ENCODE peak calls at places on chromosomes 5 and 9, in six cellular contexts. One of them, this sample, is unnamed.

GRCh38 chr9:115289757-115290208 is 171.8 kb upstream of the TNC start:
- DNase-seq in GM23338: no peak
- DNase-seq in AG04450: peak
- DNase-seq in PC-3: no peak
- DNase-seq in lower lobe of right lung: no peak
- DNase-seq in bronchial epithelial cell: no peak
- DNase-seq in this sample: peak

GRCh38 chr9:136568288-136569081 is 22.6 kb upstream of the NOTCH1 start:
- DNase-seq in AG04450: no peak
- DNase-seq in bronchial epithelial cell: no peak
- DNase-seq in PC-3: no peak
- DNase-seq in lower lobe of right lung: no peak
- DNase-seq in GM23338: no peak
- DNase-seq in this sample: no peak

GRCh38 chr9:127181595-127182190 is 59.3 kb upstream of the ANGPTL2 start:
- DNase-seq in AG04450: no peak
- DNase-seq in GM23338: no peak
- DNase-seq in PC-3: no peak
- DNase-seq in bronchial epithelial cell: no peak
- DNase-seq in lower lobe of right lung: no peak
- DNase-seq in this sample: no peak

GRCh38 chr5:179403426-179404147 is 58.3 kb upstream of the ADAMTS2 start:
- DNase-seq in bronchial epithelial cell: no peak
- DNase-seq in AG04450: no peak
- DNase-seq in GM23338: no peak
- DNase-seq in PC-3: no peak
- DNase-seq in lower lobe of right lung: no peak
- DNase-seq in this sample: no peak

GRCh38 chr9:35811364-35812024 is 568 bp downstream of the SPAG8 start:
- DNase-seq in AG04450: no peak
- DNase-seq in GM23338: no peak
- DNase-seq in PC-3: no peak
- DNase-seq in bronchial epithelial cell: no peak
- DNase-seq in lower lobe of right lung: no peak
- DNase-seq in this sample: peak

GRCh38 chr5:4372481-4372880 is 767.6 kb upstream of the ADAMTS16 start:
- DNase-seq in lower lobe of right lung: no peak
- DNase-seq in bronchial epithelial cell: no peak
- DNase-seq in GM23338: no peak
- DNase-seq in AG04450: no peak
- DNase-seq in PC-3: no peak
- DNase-seq in this sample: no peak

GRCh38 chr9:123339666-123340414 is 16.2 kb upstream of the CRB2 start:
- DNase-seq in PC-3: peak
- DNase-seq in bronchial epithelial cell: peak
- DNase-seq in lower lobe of right lung: no peak
- DNase-seq in AG04450: no peak
- DNase-seq in GM23338: no peak
- DNase-seq in this sample: no peak

GRCh38 chr5:32261198-32261597 is 51.5 kb downstream of the MTMR12 start:
- DNase-seq in bronchial epithelial cell: no peak
- DNase-seq in GM23338: no peak
- DNase-seq in PC-3: no peak
- DNase-seq in AG04450: no peak
- DNase-seq in lower lobe of right lung: no peak
- DNase-seq in this sample: peak

GRCh38 chr9:133202145-133202513 is 6.9 kb downstream of the OBP2B start:
- DNase-seq in PC-3: no peak
- DNase-seq in AG04450: no peak
- DNase-seq in lower lobe of right lung: no peak
- DNase-seq in bronchial epithelial cell: no peak
- DNase-seq in GM23338: no peak
- DNase-seq in this sample: no peak

GRCh38 chr9:77896269-77897245 is 135.1 kb downstream of the GNAQ start:
- DNase-seq in GM23338: no peak
- DNase-seq in AG04450: no peak
- DNase-seq in PC-3: no peak
- DNase-seq in lower lobe of right lung: no peak
- DNase-seq in bronchial epithelial cell: no peak
- DNase-seq in this sample: no peak

GRCh38 chr9:108967916-108968315 is 33.7 kb downstream of the ABITRAM start:
- DNase-seq in AG04450: no peak
- DNase-seq in bronchial epithelial cell: no peak
- DNase-seq in GM23338: no peak
- DNase-seq in lower lobe of right lung: no peak
- DNase-seq in PC-3: no peak
- DNase-seq in this sample: no peak

GRCh38 chr5:609088-609370 is 3.1 kb upstream of the CEP72 start:
- DNase-seq in PC-3: no peak
- DNase-seq in AG04450: no peak
- DNase-seq in GM23338: no peak
- DNase-seq in lower lobe of right lung: no peak
- DNase-seq in bronchial epithelial cell: no peak
- DNase-seq in this sample: no peak

GRCh38 chr9:124033967-124034366 is 22.4 kb downstream of the LHX2 start:
- DNase-seq in lower lobe of right lung: no peak
- DNase-seq in AG04450: no peak
- DNase-seq in GM23338: no peak
- DNase-seq in bronchial epithelial cell: no peak
- DNase-seq in PC-3: no peak
- DNase-seq in this sample: no peak

GRCh38 chr5:10663531-10664183 is 97.4 kb downstream of the DAP start:
- DNase-seq in AG04450: no peak
- DNase-seq in PC-3: peak
- DNase-seq in lower lobe of right lung: no peak
- DNase-seq in bronchial epithelial cell: no peak
- DNase-seq in GM23338: peak
- DNase-seq in this sample: peak

GRCh38 chr5:73233461-73234151 is 60.6 kb downstream of the TMEM174 start:
- DNase-seq in PC-3: no peak
- DNase-seq in bronchial epithelial cell: no peak
- DNase-seq in GM23338: peak
- DNase-seq in AG04450: no peak
- DNase-seq in lower lobe of right lung: no peak
- DNase-seq in this sample: no peak

GRCh38 chr9:29160763-29161353 is 1587.6 kb upstream of the C9orf72 start:
- DNase-seq in lower lobe of right lung: no peak
- DNase-seq in bronchial epithelial cell: no peak
- DNase-seq in GM23338: peak
- DNase-seq in AG04450: no peak
- DNase-seq in PC-3: no peak
- DNase-seq in this sample: no peak

GRCh38 chr5:91369480-91369879 is 13.6 kb downstream of the ARRDC3 start:
- DNase-seq in AG04450: no peak
- DNase-seq in GM23338: no peak
- DNase-seq in lower lobe of right lung: no peak
- DNase-seq in bronchial epithelial cell: no peak
- DNase-seq in PC-3: no peak
- DNase-seq in this sample: no peak

GRCh38 chr5:95130951-95131350 is 153.9 kb downstream of the MCTP1 start:
- DNase-seq in bronchial epithelial cell: peak
- DNase-seq in PC-3: no peak
- DNase-seq in lower lobe of right lung: no peak
- DNase-seq in GM23338: peak
- DNase-seq in AG04450: no peak
- DNase-seq in this sample: peak

GRCh38 chr5:136174021-136174659 is 18.8 kb downstream of the SMIM32 start:
- DNase-seq in AG04450: peak
- DNase-seq in PC-3: peak
- DNase-seq in bronchial epithelial cell: peak
- DNase-seq in GM23338: peak
- DNase-seq in lower lobe of right lung: no peak
- DNase-seq in this sample: peak

GRCh38 chr9:121876658-121877271 is 216.3 kb downstream of the TTLL11 start:
- DNase-seq in bronchial epithelial cell: peak
- DNase-seq in AG04450: peak
- DNase-seq in GM23338: no peak
- DNase-seq in PC-3: peak
- DNase-seq in lower lobe of right lung: no peak
- DNase-seq in this sample: peak

GRCh38 chr9:121634329-121634784 is 17.1 kb upstream of the DAB2IP start:
- DNase-seq in GM23338: no peak
- DNase-seq in PC-3: no peak
- DNase-seq in lower lobe of right lung: no peak
- DNase-seq in AG04450: no peak
- DNase-seq in bronchial epithelial cell: peak
- DNase-seq in this sample: no peak

GRCh38 chr5:36418172-36418979 is 116.7 kb upstream of the RANBP3L start:
- DNase-seq in AG04450: no peak
- DNase-seq in GM23338: no peak
- DNase-seq in lower lobe of right lung: no peak
- DNase-seq in bronchial epithelial cell: peak
- DNase-seq in PC-3: peak
- DNase-seq in this sample: no peak

GRCh38 chr5:85920984-85921383 is 696.8 kb upstream of the COX7C start:
- DNase-seq in GM23338: no peak
- DNase-seq in lower lobe of right lung: no peak
- DNase-seq in bronchial epithelial cell: no peak
- DNase-seq in AG04450: no peak
- DNase-seq in PC-3: no peak
- DNase-seq in this sample: no peak

GRCh38 chr5:85921590-85921989 is 696.2 kb upstream of the COX7C start:
- DNase-seq in PC-3: peak
- DNase-seq in GM23338: peak
- DNase-seq in lower lobe of right lung: no peak
- DNase-seq in AG04450: no peak
- DNase-seq in bronchial epithelial cell: no peak
- DNase-seq in this sample: no peak
- TF ChIP-seq CTCF in PC-3: peak
- TF ChIP-seq CTCF in GM23338: peak
- TF ChIP-seq CTCF in lower lobe of right lung: no peak
- TF ChIP-seq CTCF in AG04450: no peak
- TF ChIP-seq CTCF in bronchial epithelial cell: no peak
- TF ChIP-seq CTCF in this sample: no peak

GRCh38 chr5:67166460-67166871 is 30.1 kb downstream of the CD180 start:
- DNase-seq in AG04450: no peak
- DNase-seq in PC-3: peak
- DNase-seq in lower lobe of right lung: peak
- DNase-seq in GM23338: no peak
- DNase-seq in bronchial epithelial cell: no peak
- DNase-seq in this sample: no peak
- H3K4me3 ChIP-seq in AG04450: no peak
- H3K4me3 ChIP-seq in PC-3: no peak
- H3K4me3 ChIP-seq in lower lobe of right lung: peak
- H3K4me3 ChIP-seq in GM23338: peak
- H3K4me3 ChIP-seq in bronchial epithelial cell: no peak
- H3K4me3 ChIP-seq in this sample: no peak

DNA sequence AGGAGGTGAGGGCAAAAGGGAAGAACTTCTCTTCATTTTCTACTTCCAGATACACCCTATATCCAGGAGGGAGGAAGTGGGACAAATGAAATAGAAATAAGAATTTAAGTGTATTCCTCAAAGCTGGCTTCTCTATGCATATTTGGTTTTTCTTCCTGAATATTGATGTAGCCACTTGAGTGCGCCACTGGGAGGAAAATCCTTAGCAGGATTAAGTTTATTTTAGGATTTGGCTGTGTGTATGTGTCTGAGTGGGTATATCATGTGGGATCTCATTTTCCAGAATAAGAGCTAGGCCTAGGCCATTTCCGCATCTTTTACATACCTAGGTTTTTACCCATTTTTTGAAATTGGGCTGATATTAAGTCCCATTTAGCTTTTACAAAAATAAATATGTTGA is 42.5 kb downstream of the MAP1B start:
- DNase-seq in bronchial epithelial cell: no peak
- DNase-seq in PC-3: no peak
- DNase-seq in GM23338: no peak
- DNase-seq in AG04450: no peak
- DNase-seq in lower lobe of right lung: no peak
- DNase-seq in this sample: no peak
- TF ChIP-seq CTCF in bronchial epithelial cell: no peak
- TF ChIP-seq CTCF in PC-3: peak
- TF ChIP-seq CTCF in GM23338: no peak
- TF ChIP-seq CTCF in AG04450: peak
- TF ChIP-seq CTCF in lower lobe of right lung: no peak
- TF ChIP-seq CTCF in this sample: peak

GRCh38 chr9:83977196-83977595 is 2.8 kb downstream of the HNRNPK start:
- DNase-seq in bronchial epithelial cell: no peak
- DNase-seq in GM23338: no peak
- DNase-seq in PC-3: no peak
- DNase-seq in AG04450: no peak
- DNase-seq in lower lobe of right lung: no peak
- DNase-seq in this sample: no peak

GRCh38 chr9:83976372-83976771 is 3.6 kb downstream of the HNRNPK start:
- DNase-seq in PC-3: no peak
- DNase-seq in bronchial epithelial cell: no peak
- DNase-seq in AG04450: no peak
- DNase-seq in lower lobe of right lung: no peak
- DNase-seq in GM23338: no peak
- DNase-seq in this sample: no peak

GRCh38 chr9:83969602-83970001 is 10.4 kb downstream of the HNRNPK start:
- DNase-seq in GM23338: no peak
- DNase-seq in PC-3: no peak
- DNase-seq in bronchial epithelial cell: no peak
- DNase-seq in AG04450: no peak
- DNase-seq in lower lobe of right lung: no peak
- DNase-seq in this sample: no peak

GRCh38 chr9:83971485-83971884 is 8.5 kb downstream of the HNRNPK start:
- DNase-seq in GM23338: no peak
- DNase-seq in AG04450: no peak
- DNase-seq in lower lobe of right lung: no peak
- DNase-seq in PC-3: no peak
- DNase-seq in bronchial epithelial cell: no peak
- DNase-seq in this sample: no peak

DNA sequence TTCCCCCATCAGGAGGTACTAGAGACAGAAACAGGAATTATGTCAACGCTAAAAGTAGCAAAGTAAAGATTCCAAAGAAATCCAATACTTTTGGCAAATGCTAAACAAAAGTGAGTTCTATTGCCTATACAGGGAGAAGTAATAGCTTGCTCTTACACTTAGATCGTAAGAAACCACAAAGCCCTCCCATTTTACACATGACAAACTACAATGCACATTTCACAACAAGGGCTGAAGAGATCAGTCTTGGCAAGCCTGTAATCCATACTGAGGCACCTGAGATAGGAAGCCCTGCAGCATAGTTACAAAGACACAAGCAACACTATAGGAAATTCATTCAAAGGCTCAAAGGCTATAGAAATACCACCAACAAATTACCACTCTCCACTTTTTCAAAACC is 7.7 kb downstream of the HNRNPK start:
- DNase-seq in lower lobe of right lung: no peak
- DNase-seq in PC-3: no peak
- DNase-seq in bronchial epithelial cell: peak
- DNase-seq in AG04450: no peak
- DNase-seq in GM23338: no peak
- DNase-seq in this sample: no peak
- H3K4me3 ChIP-seq in lower lobe of right lung: no peak
- H3K4me3 ChIP-seq in PC-3: no peak
- H3K4me3 ChIP-seq in bronchial epithelial cell: no peak
- H3K4me3 ChIP-seq in AG04450: no peak
- H3K4me3 ChIP-seq in GM23338: no peak
- H3K4me3 ChIP-seq in this sample: no peak

This sample was measured in fibroblast of pulmonary artery.